ENCODE peak calls at places on chromosome 18, in ten cellular contexts. One of them, this sample, is unnamed. For H3K4me1, the result is how much of the 10 kb centered on the place peaks cover.

GRCh38 chr18:3367491-3368091 is 82.4 kb upstream of the TGIF1 start:
- DNase-seq in PC-9: no peak
- DNase-seq in HCT116: no peak
- DNase-seq in mesendoderm: no peak
- DNase-seq in astrocyte: peak
- DNase-seq in A549: no peak
- DNase-seq in hepatocyte: no peak
- DNase-seq in fibroblast of lung: peak
- DNase-seq in PC-3: peak
- DNase-seq in GM12878: no peak
- DNase-seq in this sample: no peak

GRCh38 chr18:54672846-54673475 is 81.9 kb downstream of the DYNAP start:
- DNase-seq in PC-9: peak
- DNase-seq in HCT116: no peak
- DNase-seq in mesendoderm: no peak
- DNase-seq in astrocyte: peak
- DNase-seq in A549: peak
- DNase-seq in hepatocyte: peak
- DNase-seq in fibroblast of lung: peak
- DNase-seq in PC-3: peak
- DNase-seq in GM12878: no peak
- DNase-seq in this sample: peak

GRCh38 chr18:21359746-21360145 is 117.7 kb downstream of the GREB1L start:
- DNase-seq in PC-9: no peak
- DNase-seq in HCT116: no peak
- DNase-seq in mesendoderm: no peak
- DNase-seq in astrocyte: no peak
- DNase-seq in A549: no peak
- DNase-seq in hepatocyte: no peak
- DNase-seq in fibroblast of lung: no peak
- DNase-seq in PC-3: peak
- DNase-seq in GM12878: no peak
- DNase-seq in this sample: no peak

GRCh38 chr18:68418226-68418868 is 296.6 kb downstream of the TMX3 start:
- DNase-seq in PC-9: no peak
- DNase-seq in HCT116: no peak
- DNase-seq in mesendoderm: no peak
- DNase-seq in astrocyte: no peak
- DNase-seq in A549: no peak
- DNase-seq in hepatocyte: no peak
- DNase-seq in fibroblast of lung: no peak
- DNase-seq in PC-3: no peak
- DNase-seq in GM12878: no peak
- DNase-seq in this sample: no peak

GRCh38 chr18:46226461-46226860 is 122.3 kb downstream of the HAUS1 start:
- DNase-seq in PC-9: no peak
- DNase-seq in HCT116: no peak
- DNase-seq in mesendoderm: no peak
- DNase-seq in astrocyte: peak
- DNase-seq in A549: no peak
- DNase-seq in hepatocyte: no peak
- DNase-seq in fibroblast of lung: peak
- DNase-seq in PC-3: no peak
- DNase-seq in GM12878: no peak
- DNase-seq in this sample: no peak

GRCh38 chr18:24054130-24054529 is 39.6 kb downstream of the TTC39C start:
- DNase-seq in PC-9: no peak
- DNase-seq in HCT116: no peak
- DNase-seq in mesendoderm: no peak
- DNase-seq in astrocyte: peak
- DNase-seq in A549: no peak
- DNase-seq in hepatocyte: no peak
- DNase-seq in fibroblast of lung: peak
- DNase-seq in PC-3: no peak
- DNase-seq in GM12878: no peak
- DNase-seq in this sample: no peak

GRCh38 chr18:78305789-78306188 is 673.8 kb upstream of the SALL3 start:
- DNase-seq in PC-9: no peak
- DNase-seq in HCT116: no peak
- DNase-seq in mesendoderm: peak
- DNase-seq in astrocyte: no peak
- DNase-seq in A549: no peak
- DNase-seq in hepatocyte: no peak
- DNase-seq in fibroblast of lung: no peak
- DNase-seq in PC-3: no peak
- DNase-seq in GM12878: no peak
- DNase-seq in this sample: no peak

GRCh38 chr18:76975577-76976110 is 153.3 kb downstream of the ZNF236 start:
- DNase-seq in PC-9: no peak
- DNase-seq in HCT116: no peak
- DNase-seq in mesendoderm: no peak
- DNase-seq in astrocyte: no peak
- DNase-seq in A549: no peak
- DNase-seq in hepatocyte: no peak
- DNase-seq in fibroblast of lung: no peak
- DNase-seq in PC-3: no peak
- DNase-seq in GM12878: no peak
- DNase-seq in this sample: no peak

GRCh38 chr18:49486617-49486958 is 446 bp downstream of the C18orf32 start:
- DNase-seq in PC-9: no peak
- DNase-seq in HCT116: no peak
- DNase-seq in mesendoderm: no peak
- DNase-seq in astrocyte: no peak
- DNase-seq in A549: no peak
- DNase-seq in hepatocyte: no peak
- DNase-seq in fibroblast of lung: peak
- DNase-seq in PC-3: no peak
- DNase-seq in GM12878: no peak
- DNase-seq in this sample: peak

GRCh38 chr18:9643549-9643948 is 29.2 kb upstream of the PPP4R1 start:
- DNase-seq in PC-9: peak
- DNase-seq in HCT116: peak
- DNase-seq in mesendoderm: peak
- DNase-seq in astrocyte: peak
- DNase-seq in A549: peak
- DNase-seq in hepatocyte: peak
- DNase-seq in fibroblast of lung: peak
- DNase-seq in PC-3: peak
- DNase-seq in GM12878: no peak
- DNase-seq in this sample: peak

DNA sequence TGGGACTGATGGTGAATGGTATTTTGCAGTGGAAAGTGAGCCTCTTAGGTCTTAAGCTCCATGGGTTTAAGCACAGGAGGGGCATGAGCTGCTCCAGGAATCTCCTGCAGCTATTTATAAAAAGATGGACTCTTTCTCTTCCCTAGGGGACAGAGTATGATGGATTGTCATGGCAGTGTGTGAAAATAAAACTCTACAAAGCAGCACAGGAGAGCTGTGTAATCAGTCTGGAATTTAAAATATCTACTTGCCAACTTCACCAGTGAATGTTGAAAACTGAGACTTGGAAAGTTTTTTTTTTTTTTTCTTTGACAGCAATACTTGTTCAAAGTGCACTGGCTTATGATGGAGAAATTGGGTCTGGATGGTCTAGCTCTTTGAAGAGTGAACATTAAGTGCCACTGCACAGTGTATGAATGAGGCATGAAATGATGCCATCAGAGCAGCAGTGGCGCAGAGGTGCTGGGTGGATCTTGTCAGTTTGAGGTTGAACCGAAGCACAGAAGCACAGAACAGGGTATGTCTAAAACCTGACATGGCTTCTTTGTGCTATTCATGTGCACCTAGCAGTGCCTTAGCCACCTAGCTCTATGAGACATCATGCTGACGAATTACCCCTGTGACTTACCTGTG is 245.4 kb downstream of the PTPRM start:
- DNase-seq in PC-9: peak
- DNase-seq in HCT116: no peak
- DNase-seq in mesendoderm: no peak
- DNase-seq in astrocyte: peak
- DNase-seq in A549: peak
- DNase-seq in hepatocyte: no peak
- DNase-seq in fibroblast of lung: peak
- DNase-seq in PC-3: peak
- DNase-seq in GM12878: no peak
- DNase-seq in this sample: no peak
- H3K4me1 ChIP-seq in PC-9: under half
- H3K4me1 ChIP-seq in HCT116: under half
- H3K4me1 ChIP-seq in mesendoderm: under half
- H3K4me1 ChIP-seq in astrocyte: under half
- H3K4me1 ChIP-seq in A549: under half
- H3K4me1 ChIP-seq in hepatocyte: under half
- H3K4me1 ChIP-seq in fibroblast of lung: under half
- H3K4me1 ChIP-seq in PC-3: under half
- H3K4me1 ChIP-seq in GM12878: under half
- H3K4me1 ChIP-seq in this sample: under half

DNA sequence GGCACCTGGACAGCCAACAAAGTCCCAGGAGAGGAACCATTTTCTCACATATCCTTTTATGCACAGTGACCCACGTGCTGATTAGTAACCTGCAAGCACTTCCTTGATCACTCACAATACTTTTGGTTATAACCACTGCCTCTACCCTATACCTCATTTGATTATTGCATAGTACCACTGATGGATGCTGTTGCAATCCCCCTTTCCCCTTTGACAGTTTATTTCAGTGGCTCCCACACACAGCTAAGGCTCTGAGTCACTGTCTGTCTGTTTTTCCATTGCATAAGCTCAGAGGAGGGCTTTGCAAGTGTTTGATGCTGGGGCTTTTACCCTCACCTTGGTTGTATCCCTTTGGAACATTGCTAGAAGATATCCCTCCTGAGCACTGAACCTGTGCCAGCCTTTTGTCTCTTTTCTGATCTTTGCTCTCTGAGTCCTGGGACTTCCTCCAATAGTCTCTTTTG is 101.7 kb upstream of the RBBP8 start:
- DNase-seq in PC-9: no peak
- DNase-seq in HCT116: peak
- DNase-seq in mesendoderm: peak
- DNase-seq in astrocyte: peak
- DNase-seq in A549: peak
- DNase-seq in hepatocyte: peak
- DNase-seq in fibroblast of lung: peak
- DNase-seq in PC-3: peak
- DNase-seq in GM12878: no peak
- DNase-seq in this sample: no peak
- H3K4me2 ChIP-seq in PC-9: peak
- H3K4me2 ChIP-seq in HCT116: no peak
- H3K4me2 ChIP-seq in mesendoderm: no peak
- H3K4me2 ChIP-seq in astrocyte: peak
- H3K4me2 ChIP-seq in A549: peak
- H3K4me2 ChIP-seq in hepatocyte: no peak
- H3K4me2 ChIP-seq in fibroblast of lung: no peak
- H3K4me2 ChIP-seq in PC-3: no peak
- H3K4me2 ChIP-seq in GM12878: no peak
- H3K4me2 ChIP-seq in this sample: no peak

DNA sequence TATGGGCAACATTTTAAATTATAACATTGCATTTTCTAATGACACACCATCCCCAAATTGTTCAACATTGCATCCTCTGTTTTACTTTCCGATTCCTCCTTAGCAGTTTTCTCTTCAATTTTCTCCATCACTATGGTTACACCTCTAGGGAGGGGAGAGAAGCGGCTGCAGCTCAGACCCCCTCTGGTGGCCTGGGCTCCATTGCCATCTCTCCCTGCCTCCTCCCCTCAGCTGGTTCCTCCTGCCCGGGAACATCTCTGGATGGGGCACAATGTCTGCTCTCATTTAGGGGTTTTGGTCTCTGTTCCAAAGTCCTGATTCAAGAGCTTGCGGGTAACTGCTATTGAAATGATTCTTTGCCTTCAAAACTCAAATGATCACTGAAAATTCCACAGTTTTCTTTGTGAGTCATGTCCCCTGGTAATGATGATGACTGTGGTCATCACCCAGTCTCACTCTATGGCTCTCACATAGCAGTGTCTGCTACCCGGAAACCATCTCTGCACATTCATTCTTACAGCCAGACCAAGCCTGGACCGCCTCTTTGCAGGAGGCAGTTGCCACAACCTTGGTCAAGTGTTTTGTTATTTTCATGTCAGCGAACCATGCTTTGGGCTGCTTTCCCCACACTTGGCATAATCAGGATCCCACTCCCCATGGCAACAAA is 263.9 kb downstream of the ALPK2 start:
- DNase-seq in PC-9: no peak
- DNase-seq in HCT116: no peak
- DNase-seq in mesendoderm: peak
- DNase-seq in astrocyte: peak
- DNase-seq in A549: no peak
- DNase-seq in hepatocyte: no peak
- DNase-seq in fibroblast of lung: peak
- DNase-seq in PC-3: peak
- DNase-seq in GM12878: no peak
- DNase-seq in this sample: no peak
- H3K4me1 ChIP-seq in PC-9: under half
- H3K4me1 ChIP-seq in HCT116: under half
- H3K4me1 ChIP-seq in mesendoderm: under half
- H3K4me1 ChIP-seq in astrocyte: half or more
- H3K4me1 ChIP-seq in A549: under half
- H3K4me1 ChIP-seq in hepatocyte: under half
- H3K4me1 ChIP-seq in fibroblast of lung: under half
- H3K4me1 ChIP-seq in PC-3: under half
- H3K4me1 ChIP-seq in GM12878: under half
- H3K4me1 ChIP-seq in this sample: under half

GRCh38 chr18:71321319-71321718 is 1032.5 kb downstream of the SOCS6 start:
- DNase-seq in PC-9: no peak
- DNase-seq in HCT116: no peak
- DNase-seq in mesendoderm: no peak
- DNase-seq in astrocyte: no peak
- DNase-seq in A549: no peak
- DNase-seq in hepatocyte: no peak
- DNase-seq in fibroblast of lung: no peak
- DNase-seq in PC-3: no peak
- DNase-seq in GM12878: no peak
- DNase-seq in this sample: no peak

GRCh38 chr18:71324356-71324755 is 1035.5 kb downstream of the SOCS6 start:
- DNase-seq in PC-9: no peak
- DNase-seq in HCT116: no peak
- DNase-seq in mesendoderm: no peak
- DNase-seq in astrocyte: no peak
- DNase-seq in A549: no peak
- DNase-seq in hepatocyte: no peak
- DNase-seq in fibroblast of lung: no peak
- DNase-seq in PC-3: no peak
- DNase-seq in GM12878: no peak
- DNase-seq in this sample: no peak

GRCh38 chr18:71322201-71322600 is 1033.4 kb downstream of the SOCS6 start:
- DNase-seq in PC-9: no peak
- DNase-seq in HCT116: no peak
- DNase-seq in mesendoderm: no peak
- DNase-seq in astrocyte: no peak
- DNase-seq in A549: no peak
- DNase-seq in hepatocyte: no peak
- DNase-seq in fibroblast of lung: no peak
- DNase-seq in PC-3: no peak
- DNase-seq in GM12878: no peak
- DNase-seq in this sample: no peak

GRCh38 chr18:71327443-71328120 is 1038.7 kb downstream of the SOCS6 start:
- DNase-seq in PC-9: no peak
- DNase-seq in HCT116: no peak
- DNase-seq in mesendoderm: no peak
- DNase-seq in astrocyte: no peak
- DNase-seq in A549: no peak
- DNase-seq in hepatocyte: no peak
- DNase-seq in fibroblast of lung: no peak
- DNase-seq in PC-3: no peak
- DNase-seq in GM12878: no peak
- DNase-seq in this sample: no peak

GRCh38 chr18:71326826-71327225 is 1038.0 kb downstream of the SOCS6 start:
- DNase-seq in PC-9: no peak
- DNase-seq in HCT116: no peak
- DNase-seq in mesendoderm: peak
- DNase-seq in astrocyte: no peak
- DNase-seq in A549: no peak
- DNase-seq in hepatocyte: no peak
- DNase-seq in fibroblast of lung: no peak
- DNase-seq in PC-3: no peak
- DNase-seq in GM12878: no peak
- DNase-seq in this sample: no peak
- H3K4me2 ChIP-seq in PC-9: no peak
- H3K4me2 ChIP-seq in HCT116: no peak
- H3K4me2 ChIP-seq in mesendoderm: no peak
- H3K4me2 ChIP-seq in astrocyte: no peak
- H3K4me2 ChIP-seq in A549: no peak
- H3K4me2 ChIP-seq in hepatocyte: no peak
- H3K4me2 ChIP-seq in fibroblast of lung: no peak
- H3K4me2 ChIP-seq in PC-3: no peak
- H3K4me2 ChIP-seq in GM12878: no peak
- H3K4me2 ChIP-seq in this sample: no peak

This sample was measured in neural progenitor cell.